ENCODE peak calls at places on chromosomes 12 and 14, in nine cellular contexts. L is nephron progenitor cell, I is SJSA1, Q is EH, G is kidney glomerular epithelial cell, X is hypothalamus, C is NCI-H345, S is brain pericyte, J is fibroblast of the aortic adventitia. Y is an unnamed sample.

GRCh38 chr12:110577717-110578521 is 5.2 kb downstream of the PPTC7 start:
- DNase-seq in C (no peak), X (no peak), S (no peak), J (peak; percentile 89), L (no peak), I (no peak), Q (peak; percentile 82), G (peak; percentile 66), Y (peak; percentile 53)

GRCh38 chr14:74962493-74962892 is 7.1 kb upstream of the PGF start:
- DNase-seq in C (no peak), I (no peak), Q (no peak), J (no peak), L (no peak), G (no peak), X (no peak), S (no peak), Y (no peak)

GRCh38 chr12:40015360-40015759 is 90.5 kb downstream of the SLC2A13 start:
- DNase-seq in J (no peak), I (no peak), X (no peak), L (no peak), S (no peak), Q (no peak), G (no peak), C (no peak), Y (no peak)

GRCh38 chr12:124311292-124312109 is 16.6 kb downstream of the RFLNA start:
- DNase-seq in L (no peak), S (no peak), C (no peak), G (no peak), Q (no peak), I (no peak), X (no peak), J (no peak), Y (no peak)

GRCh38 chr12:6110006-6110405 is 14.5 kb downstream of the VWF start:
- DNase-seq in G (no peak), L (no peak), C (no peak), S (no peak), X (no peak), Q (no peak), J (peak; percentile 51), I (no peak), Y (no peak)

GRCh38 chr12:98733667-98734350 is 88.7 kb downstream of the APAF1 start:
- DNase-seq in S (no peak), G (no peak), J (peak; percentile 25), C (no peak), Q (no peak), I (no peak), X (no peak), L (no peak), Y (no peak)

GRCh38 chr12:93325855-93326254 is 51.9 kb upstream of the NUDT4 start:
- DNase-seq in X (no peak), J (peak; percentile 62), G (no peak), Q (peak; percentile 90), I (peak; percentile 47), C (no peak), L (no peak), S (no peak), Y (no peak)

GRCh38 chr14:96166475-96167223 is 38.0 kb upstream of the BDKRB2 start:
- DNase-seq in Q (peak; percentile 73), L (no peak), J (peak; percentile 85), X (no peak), I (no peak), S (no peak), G (no peak), C (no peak), Y (no peak)

GRCh38 chr14:29529418-29529817 is 398.2 kb downstream of the PRKD1 start:
- DNase-seq in J (peak; percentile 16), Q (peak; percentile 12), C (peak; percentile 13), L (peak; percentile 14), X (no peak), S (no peak), I (no peak), G (no peak), Y (no peak)

GRCh38 chr14:32702571-32702970 is 236.1 kb upstream of the NPAS3 start:
- DNase-seq in G (no peak), J (peak; percentile 52), L (peak; percentile 27), I (no peak), X (peak; percentile 32), C (no peak), Q (peak; percentile 2), S (no peak), Y (peak; percentile 4)